ENCODE peak calls at places on chromosomes 5 and 9, in five cellular contexts. One of them, this sample, is unnamed. For H3K27me3, the result is how much of the 10 kb centered on the place peaks cover.

GRCh38 chr9:95796029-95796428 is 79.5 kb upstream of the ERCC6L2 start:
- DNase-seq in HepG2: no peak
- DNase-seq in HCT116: no peak
- DNase-seq in SK-N-SH: no peak
- DNase-seq in GM12878: no peak
- DNase-seq in this sample: no peak

GRCh38 chr9:114117996-114118830 is 19.1 kb upstream of the KIF12 start:
- DNase-seq in HepG2: peak
- DNase-seq in HCT116: no peak
- DNase-seq in SK-N-SH: no peak
- DNase-seq in GM12878: no peak
- DNase-seq in this sample: no peak

GRCh38 chr9:133692364-133692985 is 45.7 kb downstream of the SARDH start:
- DNase-seq in HepG2: no peak
- DNase-seq in HCT116: no peak
- DNase-seq in SK-N-SH: no peak
- DNase-seq in GM12878: no peak
- DNase-seq in this sample: no peak

GRCh38 chr5:19555876-19556275 is 432.1 kb downstream of the CDH18 start:
- DNase-seq in HepG2: no peak
- DNase-seq in HCT116: no peak
- DNase-seq in SK-N-SH: no peak
- DNase-seq in GM12878: no peak
- DNase-seq in this sample: no peak

GRCh38 chr9:20683351-20684034 is 566 bp upstream of the FOCAD start:
- DNase-seq in HepG2: peak
- DNase-seq in HCT116: peak
- DNase-seq in SK-N-SH: peak
- DNase-seq in GM12878: no peak
- DNase-seq in this sample: no peak

GRCh38 chr5:159061186-159061796 is 38.4 kb downstream of the EBF1 start:
- DNase-seq in HepG2: no peak
- DNase-seq in HCT116: no peak
- DNase-seq in SK-N-SH: peak
- DNase-seq in GM12878: no peak
- DNase-seq in this sample: no peak

GRCh38 chr5:154861946-154862345 is 3.5 kb downstream of the CNOT8 start:
- DNase-seq in HepG2: no peak
- DNase-seq in HCT116: no peak
- DNase-seq in SK-N-SH: no peak
- DNase-seq in GM12878: no peak
- DNase-seq in this sample: no peak

GRCh38 chr5:140142246-140142645 is 16.5 kb downstream of the IGIP start:
- DNase-seq in HepG2: no peak
- DNase-seq in HCT116: no peak
- DNase-seq in SK-N-SH: no peak
- DNase-seq in GM12878: no peak
- DNase-seq in this sample: no peak

GRCh38 chr5:175710361-175710760 is 52.5 kb downstream of the HRH2 start:
- DNase-seq in HepG2: no peak
- DNase-seq in HCT116: no peak
- DNase-seq in SK-N-SH: no peak
- DNase-seq in GM12878: no peak
- DNase-seq in this sample: no peak

GRCh38 chr5:73292816-73293459 is 119.9 kb downstream of the TMEM174 start:
- DNase-seq in HepG2: no peak
- DNase-seq in HCT116: no peak
- DNase-seq in SK-N-SH: no peak
- DNase-seq in GM12878: no peak
- DNase-seq in this sample: no peak

GRCh38 chr5:35373196-35373696 is 143.0 kb upstream of the PRLR start:
- DNase-seq in HepG2: no peak
- DNase-seq in HCT116: no peak
- DNase-seq in SK-N-SH: no peak
- DNase-seq in GM12878: no peak
- DNase-seq in this sample: no peak

GRCh38 chr5:35372482-35372881 is 142.2 kb upstream of the PRLR start:
- DNase-seq in HepG2: no peak
- DNase-seq in HCT116: no peak
- DNase-seq in SK-N-SH: no peak
- DNase-seq in GM12878: no peak
- DNase-seq in this sample: no peak

GRCh38 chr5:35377653-35378052 is 147.4 kb upstream of the PRLR start:
- DNase-seq in HepG2: no peak
- DNase-seq in HCT116: no peak
- DNase-seq in SK-N-SH: no peak
- DNase-seq in GM12878: no peak
- DNase-seq in this sample: no peak

GRCh38 chr5:35371971-35372426 is 141.7 kb upstream of the PRLR start:
- DNase-seq in HepG2: no peak
- DNase-seq in HCT116: no peak
- DNase-seq in SK-N-SH: no peak
- DNase-seq in GM12878: no peak
- DNase-seq in this sample: no peak

DNA sequence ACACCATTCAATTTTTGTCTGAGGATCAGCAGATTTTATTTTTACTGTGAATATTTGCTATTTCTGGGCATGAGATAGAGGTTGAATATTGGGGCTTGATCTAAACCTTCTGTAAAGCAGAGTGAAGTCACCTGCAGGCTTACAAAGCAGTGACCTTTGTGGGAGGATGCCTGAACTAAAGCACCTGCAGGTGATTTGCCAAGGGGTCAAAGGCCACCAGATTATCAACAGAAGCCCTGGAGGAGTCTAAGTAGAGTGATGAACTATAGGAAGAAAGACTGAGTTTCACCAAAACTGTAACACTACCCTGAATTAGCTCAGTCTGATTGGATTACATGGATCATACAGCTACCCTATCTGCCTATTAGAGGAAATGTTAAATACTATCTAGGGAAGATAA is 144.3 kb upstream of the PRLR start:
- DNase-seq in HepG2: no peak
- DNase-seq in HCT116: no peak
- DNase-seq in SK-N-SH: no peak
- DNase-seq in GM12878: no peak
- DNase-seq in this sample: no peak
- H3K27me3 ChIP-seq in HepG2: under half
- H3K27me3 ChIP-seq in HCT116: under half
- H3K27me3 ChIP-seq in SK-N-SH: under half
- H3K27me3 ChIP-seq in GM12878: under half
- H3K27me3 ChIP-seq in this sample: under half

GRCh38 chr9:15059003-15059402 is 148.8 kb upstream of the FREM1 start:
- DNase-seq in HepG2: no peak
- DNase-seq in HCT116: no peak
- DNase-seq in SK-N-SH: no peak
- DNase-seq in GM12878: no peak
- DNase-seq in this sample: no peak
- TF ChIP-seq REST in HepG2: no peak
- TF ChIP-seq REST in HCT116: no peak
- TF ChIP-seq REST in SK-N-SH: no peak
- TF ChIP-seq REST in GM12878: no peak
- TF ChIP-seq REST in this sample: no peak

DNA sequence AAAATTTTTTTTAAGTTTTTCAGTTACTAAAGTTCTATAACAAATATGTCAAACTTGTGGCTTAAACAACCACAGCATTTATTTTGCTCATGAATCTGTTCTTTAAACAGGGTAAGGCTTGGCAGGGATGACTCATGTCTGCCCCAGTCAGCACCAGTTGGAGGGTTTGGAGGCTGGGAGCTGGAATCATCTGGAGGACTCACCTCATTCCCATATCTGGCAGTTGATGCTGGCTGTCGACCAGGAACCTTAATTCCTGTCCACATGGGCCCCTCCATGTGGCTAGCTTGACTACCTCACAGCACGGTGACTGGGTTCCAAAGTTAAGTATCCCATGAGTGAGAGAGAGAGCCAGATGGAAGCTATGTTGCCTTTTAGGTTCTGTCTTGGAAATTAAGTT is 13.8 kb upstream of the CCL28 start:
- DNase-seq in HepG2: no peak
- DNase-seq in HCT116: no peak
- DNase-seq in SK-N-SH: no peak
- DNase-seq in GM12878: no peak
- DNase-seq in this sample: no peak
- TF ChIP-seq SIN3A in HepG2: no peak
- TF ChIP-seq SIN3A in HCT116: no peak
- TF ChIP-seq SIN3A in SK-N-SH: no peak
- TF ChIP-seq SIN3A in GM12878: no peak
- TF ChIP-seq SIN3A in this sample: no peak

GRCh38 chr9:1049641-1050040 is 516 bp upstream of the DMRT2 start:
- DNase-seq in HepG2: no peak
- DNase-seq in HCT116: no peak
- DNase-seq in SK-N-SH: no peak
- DNase-seq in GM12878: no peak
- DNase-seq in this sample: no peak
- H3K27me3 ChIP-seq in HepG2: under half
- H3K27me3 ChIP-seq in HCT116: under half
- H3K27me3 ChIP-seq in SK-N-SH: half or more
- H3K27me3 ChIP-seq in GM12878: under half
- H3K27me3 ChIP-seq in this sample: under half